ENCODE peak calls at places on chromosomes 12 and 14, in five cellular contexts. Z is lower lobe of right lung; R is right lobe of liver; N is effector memory CD4-positive, alpha-beta T cell; H is Panc1. C is an unnamed sample.

GRCh38 chr14:59585891-59586554 is 9.4 kb upstream of the CCDC175 start:
- DNase-seq in Z (no peak), R (no peak), N (no peak), H (no peak), C (no peak)

GRCh38 chr14:45716506-45716905 is 463.5 kb upstream of the MIS18BP1 start:
- DNase-seq in Z (no peak), R (no peak), N (no peak), H (no peak), C (no peak)

GRCh38 chr12:14417717-14418116 is 52.2 kb downstream of the ATF7IP start:
- DNase-seq in Z (peak; percentile 60), R (no peak), N (peak; percentile 54), H (no peak), C (no peak)

GRCh38 chr12:114848661-114849060 is 164.7 kb upstream of the TBX3 start:
- DNase-seq in Z (no peak), R (no peak), N (no peak), H (no peak), C (no peak)

GRCh38 chr12:26101833-26102232 is 23.0 kb downstream of the BHLHE41 start:
- DNase-seq in Z (no peak), R (no peak), N (no peak), H (no peak), C (no peak)

GRCh38 chr12:18462437-18462836 is 201.1 kb downstream of the PIK3C2G start:
- DNase-seq in Z (no peak), R (no peak), N (no peak), H (no peak), C (no peak)

GRCh38 chr14:54202288-54202687 is 194.5 kb upstream of the CDKN3 start:
- DNase-seq in Z (no peak), R (no peak), N (no peak), H (no peak), C (no peak)

GRCh38 chr14:20720741-20721140 is 24.9 kb upstream of the EDDM3A start:
- DNase-seq in Z (no peak), R (no peak), N (no peak), H (no peak), C (no peak)

GRCh38 chr12:100681074-100681473 is 107.6 kb downstream of the GAS2L3 start:
- DNase-seq in Z (no peak), R (no peak), N (no peak), H (no peak), C (no peak)

GRCh38 chr12:123433615-123434014 is 2.9 kb downstream of the RILPL2 start:
- DNase-seq in Z (no peak), R (no peak), N (no peak), H (no peak), C (no peak)
- H3K4me3 ChIP-seq in Z (peak overlapping the region; percentile 96), R (no peak overlapping the region), N (peak overlapping the region; percentile 22), H (no peak overlapping the region), C (no peak overlapping the region)

GRCh38 chr14:103716091-103716801 is 636 bp downstream of the ZFYVE21 start:
- DNase-seq in Z (peak; percentile 72), R (no peak), N (no peak), H (no peak), C (peak; percentile 45)

GRCh38 chr14:103714063-103714724 is 1.1 kb downstream of the XRCC3 start:
- DNase-seq in Z (no peak), R (no peak), N (no peak), H (no peak), C (no peak)

GRCh38 chr14:103716899-103717411 is 1.3 kb downstream of the ZFYVE21 start:
- DNase-seq in Z (no peak), R (no peak), N (no peak), H (no peak), C (no peak)

GRCh38 chr14:103713304-103714062 is 1.8 kb downstream of the XRCC3 start:
- DNase-seq in Z (no peak), R (no peak), N (no peak), H (no peak), C (no peak)

GRCh38 chr14:103715052-103716000 is at the start of the genes XRCC3 and ZFYVE21:
- DNase-seq in Z (peak; percentile 100), R (peak; percentile 100), N (peak; percentile 99), H (peak; percentile 95), C (peak; percentile 100)
- H3K27ac ChIP-seq in Z (peak within 1 kb of the TSS; percentile 87), R (peak within 1 kb of the TSS; percentile 44), N (peak within 1 kb of the TSS; percentile 37), H (peak within 1 kb of the TSS; percentile 68), C (peak within 1 kb of the TSS; percentile 80)

DNA sequence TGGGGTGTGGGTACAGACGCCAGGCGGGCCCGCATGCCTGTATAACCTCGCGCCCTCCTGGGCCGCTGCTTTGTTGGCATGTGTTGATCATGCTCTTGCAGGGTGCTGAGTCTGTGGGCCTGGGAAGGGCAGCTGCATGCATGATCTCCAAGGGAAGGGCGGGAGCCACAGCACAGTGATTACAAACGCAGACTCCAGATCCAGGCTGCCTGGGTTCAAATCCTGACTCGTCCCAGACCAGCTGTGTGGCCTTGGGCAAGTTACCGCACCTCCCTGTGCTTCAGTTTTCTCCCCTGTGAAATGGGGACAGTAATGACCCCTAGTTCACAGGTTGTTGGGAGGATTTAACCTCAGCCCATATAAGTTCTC is 24.0 kb downstream of the ADGRD1 start:
- DNase-seq in Z (no peak), R (no peak), N (no peak), H (no peak), C (no peak)
- H3K4me1 ChIP-seq in Z (peaks cover 12% of the 10 kb centered on the region), R (no peaks in the 10 kb centered on the region), N (no peaks in the 10 kb centered on the region), H (no peaks in the 10 kb centered on the region), C (peaks cover under 1% of the 10 kb centered on the region)

DNA sequence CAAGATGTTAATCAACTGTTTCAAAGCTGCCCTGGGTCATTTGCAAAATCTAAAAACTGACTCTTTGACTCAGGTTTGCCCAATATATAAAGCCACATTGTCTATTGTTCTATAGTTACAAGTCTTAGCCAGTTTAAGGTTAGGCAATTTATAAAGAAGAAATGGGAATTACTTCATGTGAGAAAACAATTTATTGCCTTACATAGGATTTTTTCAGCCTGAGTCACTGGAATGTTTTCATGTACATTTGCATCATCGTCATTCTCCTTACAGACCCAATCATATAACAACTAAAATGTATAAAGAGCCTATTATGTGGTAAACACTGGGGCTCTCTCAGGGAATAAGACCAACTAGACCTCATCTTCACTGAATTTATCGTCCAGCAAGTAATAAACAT is 100.3 kb upstream of the PLEKHG7 start:
- DNase-seq in Z (no peak), R (no peak), N (no peak), H (no peak), C (no peak)
- H3K4me3 ChIP-seq in Z (no peak overlapping the region), R (no peak overlapping the region), N (no peak overlapping the region), H (no peak overlapping the region), C (no peak overlapping the region)

C was measured in ovary.